ENCODE peak calls at places on chromosomes 11 and 22, in four cellular contexts. E is A549, L is epithelial cell of esophagus, I is kidney. W is an unnamed sample.

GRCh38 chr11:13384837-13385417 is 78.1 kb downstream of the BTBD10 start:
- DNase-seq in E (peak), L (peak), I (no peak), W (no peak)

GRCh38 chr22:29443861-29444431 is 5.6 kb downstream of the RFPL1 start:
- DNase-seq in E (no peak), L (no peak), I (no peak), W (no peak)

GRCh38 chr11:61688368-61689163 is 8.4 kb downstream of the DAGLA start:
- DNase-seq in I (peak), E (no peak), L (no peak), W (peak)

GRCh38 chr11:68632802-68633201 is 51.5 kb upstream of the GAL start:
- DNase-seq in I (no peak), E (peak), L (peak), W (no peak)

GRCh38 chr22:23383491-23384450 is 196.3 kb downstream of the IGLL1 start:
- DNase-seq in I (peak), E (no peak), L (no peak), W (no peak)

GRCh38 chr11:114353448-114353847 is 46.9 kb downstream of the C11orf71 start:
- DNase-seq in I (no peak), L (no peak), E (no peak), W (no peak)

GRCh38 chr11:86438685-86439084 is 64.0 kb downstream of the CCDC81 start:
- DNase-seq in I (no peak), L (peak), E (peak), W (no peak)

GRCh38 chr11:111019931-111020381 is 225.6 kb upstream of the POU2AF2 start:
- DNase-seq in L (no peak), E (no peak), I (no peak), W (no peak)

GRCh38 chr22:45645526-45646414 is 25.9 kb upstream of the ATXN10 start:
- DNase-seq in E (peak), L (peak), I (peak), W (peak)

GRCh38 chr11:63613517-63614135 is 607 bp downstream of the PLAAT3 start:
- DNase-seq in L (no peak), E (peak), I (peak), W (peak)

GRCh38 chr22:30274061-30274812 is 7.6 kb upstream of the OSM start:
- DNase-seq in E (no peak), I (no peak), L (no peak), W (no peak)

GRCh38 chr22:41947181-41948080 is 479 bp upstream of the CENPM start:
- DNase-seq in I (no peak), E (no peak), L (no peak), W (no peak)

GRCh38 chr11:11798586-11799438 is 43.0 kb upstream of the USP47 start:
- DNase-seq in L (peak), E (peak), I (peak), W (peak)

GRCh38 chr11:36300651-36301050 is 4.6 kb downstream of the PRR5L start:
- DNase-seq in E (no peak), L (no peak), I (no peak), W (peak)

GRCh38 chr11:119434531-119435330 is 11.8 kb upstream of the THY1 start:
- DNase-seq in E (no peak), I (no peak), L (no peak), W (no peak)

GRCh38 chr11:78798567-78799170 is 224.0 kb upstream of the NARS2 start:
- DNase-seq in I (peak), L (peak), E (peak), W (peak)

GRCh38 chr22:50015451-50016307 is 3.1 kb upstream of the IL17REL start:
- DNase-seq in I (peak), L (no peak), E (no peak), W (peak)

GRCh38 chr11:11584446-11584810 is 37.4 kb downstream of the GALNT18 start:
- DNase-seq in L (peak), E (peak), I (no peak), W (no peak)

GRCh38 chr11:1888347-1888753 is 3.3 kb downstream of the PRR33 start:
- DNase-seq in E (no peak), I (peak), L (no peak), W (peak)

GRCh38 chr11:104946907-104947306 is 21.5 kb downstream of the CASP4 start:
- DNase-seq in I (no peak), E (peak), L (peak), W (no peak)

GRCh38 chr11:10911907-10912306 is 54.1 kb upstream of the ZBED5 start:
- DNase-seq in I (no peak), E (no peak), L (no peak), W (no peak)

GRCh38 chr11:114033572-114033971 is 25.9 kb upstream of the ZBTB16 start:
- DNase-seq in L (peak), I (no peak), E (no peak), W (no peak)

GRCh38 chr22:26536056-26536761 is 23.9 kb upstream of the TFIP11 start:
- DNase-seq in I (no peak), L (peak), E (no peak), W (no peak)

GRCh38 chr22:19422440-19423301 is 8.9 kb downstream of the HIRA start:
- DNase-seq in I (no peak), L (no peak), E (no peak), W (no peak)
- H3K4me3 ChIP-seq in I (no peak), L (no peak), E (no peak), W (no peak)

GRCh38 chr11:65642014-65642671 is 4.2 kb downstream of the SIPA1 start:
- DNase-seq in L (no peak), E (no peak), I (peak), W (no peak)
- H3K4me3 ChIP-seq in L (no peak), E (no peak), I (no peak), W (peak)

GRCh38 chr11:72655014-72655413 is 19.2 kb downstream of the PDE2A start:
- DNase-seq in I (no peak), E (no peak), L (no peak), W (no peak)

GRCh38 chr11:72652133-72652532 is 22.1 kb downstream of the PDE2A start:
- DNase-seq in I (no peak), L (no peak), E (no peak), W (no peak)

GRCh38 chr11:72652871-72653615 is 21.2 kb downstream of the PDE2A start:
- DNase-seq in E (no peak), L (no peak), I (peak), W (no peak)

GRCh38 chr11:72655896-72656464 is 18.2 kb downstream of the PDE2A start:
- DNase-seq in L (no peak), E (no peak), I (no peak), W (no peak)

GRCh38 chr11:72653616-72654000 is 20.6 kb downstream of the PDE2A start:
- DNase-seq in L (no peak), E (no peak), I (no peak), W (no peak)
- H3K4me3 ChIP-seq in L (no peak), E (no peak), I (no peak), W (no peak)

DNA sequence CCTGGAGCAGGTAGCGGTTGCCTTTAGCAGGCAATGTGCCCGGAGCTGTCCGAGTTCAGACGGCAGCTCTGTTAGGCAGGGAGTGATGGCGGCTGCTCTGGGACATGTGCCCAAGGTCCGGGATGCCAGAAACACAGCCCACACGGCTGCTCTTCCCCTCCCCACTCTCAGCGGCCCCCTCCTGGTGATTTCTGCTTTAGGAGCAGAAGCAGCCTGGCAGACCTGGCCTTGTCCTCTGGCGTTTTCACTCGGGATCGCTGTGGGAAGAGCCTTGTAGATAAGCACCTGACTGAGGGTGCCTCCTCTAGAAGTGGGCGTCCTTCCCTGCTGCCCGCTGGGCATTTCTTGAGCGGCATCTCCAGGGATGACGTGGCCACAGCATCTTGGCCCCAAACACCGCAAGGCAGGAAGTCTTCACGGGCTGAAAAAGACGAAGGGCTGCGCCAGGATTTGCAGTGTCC is 392.2 kb downstream of the TBC1D22A start:
- DNase-seq in E (no peak), I (no peak), L (peak), W (peak)
- H3K4me3 ChIP-seq in E (no peak), I (no peak), L (no peak), W (no peak)

DNA sequence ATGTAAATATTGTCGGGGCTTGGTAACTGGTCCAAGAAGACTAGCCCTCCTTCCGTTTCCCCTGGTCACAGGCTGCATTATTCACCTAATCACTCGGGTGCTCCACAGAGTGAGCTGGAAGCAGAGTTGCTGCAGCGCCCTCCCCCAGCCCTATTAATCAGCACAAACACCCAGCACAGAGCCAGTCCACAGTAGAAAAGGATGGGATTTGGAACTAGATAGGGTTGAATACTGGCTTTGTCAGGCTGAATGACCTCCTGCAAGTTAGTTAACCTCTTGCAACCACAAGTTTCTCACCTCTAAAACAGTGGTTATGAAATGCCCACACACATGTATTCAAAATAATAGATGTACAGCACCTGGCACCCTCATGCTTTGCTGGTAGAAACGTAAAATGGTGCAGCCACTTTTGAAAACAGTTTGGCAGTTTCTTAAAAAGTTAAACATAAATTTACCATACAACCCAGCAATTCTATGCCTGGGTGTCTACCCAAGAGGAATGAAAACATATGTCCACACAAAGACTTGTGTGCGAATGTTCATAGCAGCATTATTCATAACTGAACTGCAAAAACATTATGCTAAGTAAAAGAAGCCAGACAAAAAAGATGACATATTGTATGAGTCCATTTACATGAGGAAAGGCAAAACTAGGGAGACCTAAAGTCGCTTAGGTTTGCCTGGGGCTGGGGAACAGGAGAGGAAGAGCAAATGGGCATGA is 31.7 kb upstream of the APLP2 start:
- DNase-seq in L (peak), I (no peak), E (no peak), W (no peak)
- H3K4me3 ChIP-seq in L (no peak), I (no peak), E (no peak), W (no peak)

W was measured in sigmoid colon.